ENCODE peak calls at places on chromosomes 16 and 17, in four cellular contexts. W, Y, U and O are unnamed samples.

GRCh38 chr17:80558046-80558445 is 13.4 kb downstream of the RPTOR start:
- DNase-seq in U (no peak), Y (no peak), W (no peak), O (no peak)

GRCh38 chr16:27326738-27327585 is 13.2 kb downstream of the IL4R start:
- DNase-seq in W (no peak), Y (peak), U (peak), O (peak)

GRCh38 chr16:18803569-18804462 is 2.5 kb upstream of the ARL6IP1 start:
- DNase-seq in Y (no peak), U (no peak), W (no peak), O (no peak)

GRCh38 chr17:64406321-64407200 is 15.9 kb upstream of the PECAM1 start:
- DNase-seq in Y (peak), W (peak), U (no peak), O (no peak)

GRCh38 chr16:84976644-84977400 is 34.5 kb downstream of the ZDHHC7 start:
- DNase-seq in W (no peak), Y (peak), U (no peak), O (no peak)

GRCh38 chr17:77314601-77315000 is 173.8 kb downstream of the SEC14L1 start:
- DNase-seq in Y (no peak), W (no peak), U (no peak), O (no peak)

GRCh38 chr16:75244844-75245758 is 6.3 kb downstream of the BCAR1 start:
- DNase-seq in Y (peak), U (peak), W (no peak), O (no peak)

GRCh38 chr17:2899911-2900310 is 103.7 kb downstream of the RAP1GAP2 start:
- DNase-seq in U (no peak), Y (no peak), W (no peak), O (no peak)

GRCh38 chr17:49223517-49224197 is 6.9 kb downstream of the PHOSPHO1 start:
- DNase-seq in U (no peak), Y (no peak), W (peak), O (peak)

GRCh38 chr16:22814330-22815105 is 556 bp downstream of the HS3ST2 start:
- DNase-seq in Y (no peak), W (no peak), U (peak), O (no peak)
- TF ChIP-seq TAF1 in Y (no peak), W (no peak), U (peak), O (no peak)

GRCh38 chr16:106623-107324 is 28.7 kb downstream of the MPG start:
- DNase-seq in Y (peak), W (peak), U (peak), O (no peak)
- TF ChIP-seq POLR2AphosphoS5 in Y (no peak), W (no peak), U (no peak), O (no peak)

GRCh38 chr16:57411362-57411976 is 6.9 kb downstream of the CCL17 start:
- DNase-seq in W (no peak), U (no peak), Y (no peak), O (no peak)
- TF ChIP-seq POLR2A in W (no peak), U (no peak), Y (no peak), O (no peak)

GRCh38 chr17:73968680-73969079 is 234.8 kb upstream of the RPL38 start:
- DNase-seq in U (no peak), W (no peak), Y (no peak), O (no peak)
- TF ChIP-seq TAF1 in U (no peak), W (no peak), Y (no peak), O (no peak)